ENCODE peak calls at places on chromosomes 3 and 15, in nine cellular contexts. T is fibroblast of the aortic adventitia, N is heart left ventricle, B is HFF-Myc, Q is psoas muscle, P is AG09319, D is AG10803, L is transverse colon, H is mesothelial cell of epicardium. I is an unnamed sample.

GRCh38 chr3:10926831-10927521 is 65.6 kb upstream of the SLC6A1 start:
- DNase-seq in H (no peak), D (no peak), P (no peak), L (no peak), N (no peak), Q (no peak), T (peak), B (no peak), I (no peak)

GRCh38 chr3:106688463-106688862 is 688.8 kb upstream of the CCDC54 start:
- DNase-seq in Q (no peak), T (peak), L (no peak), H (no peak), P (peak), N (no peak), B (peak), D (peak), I (no peak)

GRCh38 chr3:126375835-126376331 is 18.7 kb upstream of the KLF15 start:
- DNase-seq in T (no peak), H (no peak), B (no peak), Q (peak), N (no peak), L (no peak), D (no peak), P (no peak), I (no peak)

GRCh38 chr3:107676469-107677309 is 153.9 kb downstream of the BBX start:
- DNase-seq in H (no peak), P (no peak), D (peak), B (no peak), Q (no peak), N (no peak), L (no peak), T (peak), I (no peak)

GRCh38 chr3:84666468-84666867 is 292.3 kb upstream of the CADM2 start:
- DNase-seq in D (no peak), N (no peak), P (no peak), B (no peak), H (no peak), L (no peak), Q (no peak), T (no peak), I (no peak)

GRCh38 chr15:86846059-86846458 is 766.4 kb downstream of the AGBL1 start:
- DNase-seq in L (no peak), N (no peak), H (no peak), T (no peak), D (no peak), P (no peak), Q (no peak), B (no peak), I (no peak)

GRCh38 chr3:140995881-140996280 is 54.2 kb downstream of the SLC25A36 start:
- DNase-seq in P (no peak), N (no peak), D (peak), H (no peak), B (no peak), T (no peak), L (no peak), Q (no peak), I (no peak)

GRCh38 chr3:96813820-96814580 is 394 bp upstream of the EPHA6 start:
- DNase-seq in T (peak), D (peak), P (peak), Q (peak), L (peak), N (peak), H (no peak), B (no peak), I (peak)

GRCh38 chr15:72797338-72797689 is 13.8 kb upstream of the ADPGK start:
- DNase-seq in P (no peak), H (no peak), Q (no peak), L (no peak), T (no peak), N (no peak), B (no peak), D (no peak), I (no peak)

GRCh38 chr3:186406669-186407635 is 44.9 kb upstream of the DGKG start:
- DNase-seq in T (no peak), P (no peak), B (no peak), L (peak), N (peak), Q (peak), H (no peak), D (no peak), I (no peak)

GRCh38 chr15:93987068-93987467 is 244.3 kb upstream of the MCTP2 start:
- DNase-seq in N (no peak), B (no peak), D (no peak), H (no peak), P (no peak), L (no peak), T (no peak), Q (no peak), I (peak)

GRCh38 chr3:186997061-186998054 is 67.0 kb downstream of the ST6GAL1 start:
- DNase-seq in N (no peak), P (no peak), B (no peak), L (no peak), D (no peak), Q (no peak), H (no peak), T (peak), I (no peak)

GRCh38 chr3:32510075-32510724 is 7.5 kb upstream of the CMTM6 start:
- DNase-seq in P (peak), Q (no peak), T (peak), B (peak), D (peak), L (peak), H (no peak), N (peak), I (peak)

GRCh38 chr3:18625085-18625484 is 199.9 kb upstream of the SATB1 start:
- DNase-seq in N (no peak), D (no peak), H (no peak), L (no peak), P (no peak), Q (no peak), T (no peak), B (no peak), I (no peak)

GRCh38 chr3:25661694-25662455 is 2.8 kb downstream of the TOP2B start:
- DNase-seq in N (no peak), Q (no peak), B (no peak), T (peak), D (peak), P (no peak), L (no peak), H (no peak), I (no peak)

GRCh38 chr3:101848754-101849713 is at the start of gene NFKBIZ:
- DNase-seq in H (peak), L (peak), P (peak), B (peak), T (peak), Q (peak), N (peak), D (peak), I (peak)

GRCh38 chr15:60933914-60934885 is 294.9 kb downstream of the RORA start:
- DNase-seq in Q (no peak), D (peak), N (no peak), P (no peak), L (no peak), T (no peak), H (no peak), B (peak), I (no peak)

GRCh38 chr3:41236198-41236597 is 36.9 kb downstream of the CTNNB1 start:
- DNase-seq in L (no peak), T (no peak), N (no peak), H (no peak), B (no peak), Q (no peak), P (no peak), D (no peak), I (no peak)

GRCh38 chr3:161403251-161403650 is 31.9 kb upstream of the SPTSSB start:
- DNase-seq in D (no peak), L (no peak), H (no peak), P (no peak), Q (no peak), B (peak), N (no peak), T (no peak), I (no peak)

DNA sequence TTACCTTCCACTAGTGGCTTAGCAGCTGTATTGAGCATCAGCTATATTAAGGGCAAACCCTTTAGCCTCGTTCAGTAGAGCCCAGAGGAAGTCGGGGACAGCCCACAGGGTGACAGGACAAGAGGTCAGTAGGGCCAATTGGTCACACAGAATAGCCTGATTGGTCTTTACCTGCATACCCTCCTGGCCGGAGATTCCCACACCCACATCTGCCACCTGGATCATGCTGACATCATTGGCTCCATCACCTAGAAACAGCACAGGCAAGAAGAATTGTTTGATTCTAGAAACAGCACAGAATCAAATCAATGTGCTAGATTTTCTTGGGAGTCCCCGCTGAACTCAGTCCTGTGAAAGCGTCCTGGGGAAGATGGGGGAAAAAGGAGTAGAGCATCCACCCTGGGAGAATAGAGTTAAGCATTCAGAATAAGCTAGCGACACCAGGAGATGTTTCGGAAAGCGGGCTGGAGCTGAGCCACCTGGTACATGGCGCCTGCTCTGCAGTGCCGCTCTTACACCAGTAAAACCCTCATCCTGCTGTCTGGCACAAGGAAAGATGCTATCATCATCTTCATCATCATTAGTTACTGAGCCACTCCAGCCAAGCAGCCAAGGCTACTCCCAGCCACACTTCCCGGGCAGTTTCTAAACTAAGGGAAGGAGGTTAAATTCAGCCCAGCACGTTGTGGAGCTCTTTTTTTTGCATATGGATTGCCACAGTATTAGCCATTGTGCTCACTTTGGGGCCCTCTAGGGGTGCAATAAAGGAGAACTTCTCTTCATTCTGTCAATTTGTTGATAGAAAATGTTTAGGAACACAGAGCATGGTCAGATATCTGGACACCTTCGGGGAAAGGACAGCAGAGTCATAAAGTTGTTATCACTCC is 171.3 kb downstream of the ATP10A start:
- DNase-seq in H (no peak), N (no peak), P (no peak), D (peak), T (peak), B (no peak), L (no peak), Q (no peak), I (no peak)
- TF ChIP-seq CTCF in H (no peak), N (peak), P (peak), D (peak), T (peak), B (peak), L (no peak), Q (peak), I (no peak)

GRCh38 chr3:71512000-71512399 is 71.5 kb downstream of the FOXP1 start:
- DNase-seq in N (no peak), H (no peak), B (no peak), P (no peak), Q (no peak), D (no peak), T (no peak), L (peak), I (peak)

GRCh38 chr3:71511446-71511845 is 72.1 kb downstream of the FOXP1 start:
- DNase-seq in D (no peak), T (no peak), N (no peak), Q (no peak), L (no peak), H (no peak), B (no peak), P (no peak), I (no peak)

GRCh38 chr3:71509024-71509423 is 74.5 kb downstream of the FOXP1 start:
- DNase-seq in N (no peak), D (no peak), P (no peak), B (no peak), L (no peak), T (no peak), H (no peak), Q (no peak), I (no peak)

GRCh38 chr3:71511037-71511436 is 72.5 kb downstream of the FOXP1 start:
- DNase-seq in N (no peak), L (no peak), D (peak), T (peak), P (no peak), Q (no peak), H (no peak), B (no peak), I (no peak)

GRCh38 chr3:71510485-71510884 is 73.0 kb downstream of the FOXP1 start:
- DNase-seq in N (no peak), D (peak), B (no peak), P (no peak), L (no peak), Q (no peak), T (peak), H (no peak), I (no peak)
- TF ChIP-seq CTCF in N (no peak), D (peak), B (peak), P (no peak), L (no peak), Q (no peak), T (peak), H (no peak), I (no peak)

GRCh38 chr3:42600958-42601675 is 631 bp downstream of the NKTR start:
- DNase-seq in D (peak), L (peak), Q (peak), N (peak), P (no peak), B (peak), T (peak), H (peak), I (peak)
- TF ChIP-seq CTCF in D (peak), L (peak), Q (peak), N (no peak), P (no peak), B (no peak), T (peak), H (peak), I (no peak)

GRCh38 chr3:195850857-195851531 is 39.3 kb upstream of the MUC4 start:
- DNase-seq in P (peak), D (peak), N (peak), H (peak), L (peak), Q (peak), B (peak), T (peak), I (peak)

GRCh38 chr3:195845483-195845882 is 33.8 kb upstream of the MUC4 start:
- DNase-seq in H (no peak), P (no peak), D (no peak), N (no peak), B (no peak), L (no peak), Q (no peak), T (no peak), I (no peak)

GRCh38 chr3:195853036-195853435 is 41.3 kb upstream of the MUC4 start:
- DNase-seq in L (no peak), P (no peak), B (no peak), N (no peak), H (no peak), T (no peak), Q (peak), D (no peak), I (no peak)

GRCh38 chr3:195847061-195847950 is 35.6 kb upstream of the MUC4 start:
- DNase-seq in L (peak), T (peak), N (no peak), P (no peak), Q (peak), B (no peak), D (peak), H (no peak), I (no peak)

DNA sequence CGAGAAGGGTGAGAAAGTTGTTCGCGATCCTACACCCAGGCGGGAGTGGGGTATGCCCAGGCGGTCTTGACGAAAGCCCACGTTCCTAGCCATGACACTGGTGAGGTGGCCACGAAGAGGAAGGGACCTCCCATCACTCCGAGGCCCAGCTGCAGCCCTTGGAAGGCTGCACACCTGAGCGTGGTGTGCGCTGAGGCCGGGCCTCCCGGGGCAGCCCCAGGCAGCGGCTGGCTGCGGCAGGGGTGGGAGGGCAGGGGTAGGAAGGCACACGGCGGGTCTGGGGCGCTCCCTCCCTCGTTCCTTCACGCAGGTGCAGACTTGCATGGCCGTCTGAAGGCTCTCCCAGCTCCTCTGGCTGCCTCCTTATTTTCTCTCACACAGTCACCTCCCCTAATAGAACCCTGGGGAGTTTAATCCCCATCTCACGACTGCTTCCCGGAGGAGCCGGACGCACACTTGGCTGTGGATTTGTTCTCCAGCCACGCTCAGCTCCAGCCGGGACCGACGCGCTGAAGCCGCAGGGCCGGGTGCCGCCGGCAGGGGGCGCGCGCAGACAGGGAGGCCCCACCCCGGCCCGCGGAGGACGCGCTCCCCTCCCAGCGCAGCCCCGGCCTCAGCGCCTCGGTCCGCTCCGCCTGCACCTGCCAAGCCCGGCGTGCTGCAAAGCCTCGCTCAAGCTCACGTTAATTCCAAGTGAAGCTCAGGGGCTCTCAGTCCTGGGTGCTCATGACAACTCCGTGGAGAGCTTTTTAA is 37.8 kb upstream of the MUC4 start:
- DNase-seq in P (no peak), H (no peak), L (no peak), T (no peak), Q (peak), B (no peak), N (no peak), D (no peak), I (no peak)
- TF ChIP-seq CTCF in P (no peak), H (no peak), L (no peak), T (no peak), Q (peak), B (no peak), N (no peak), D (no peak), I (peak)

GRCh38 chr3:58577269-58577821 is at the start of gene FAM107A:
- DNase-seq in D (peak), L (peak), P (peak), T (peak), B (peak), Q (peak), H (no peak), N (peak), I (no peak)
- TF ChIP-seq CTCF in D (peak), L (peak), P (peak), T (peak), B (peak), Q (no peak), H (no peak), N (peak), I (no peak)

GRCh38 chr3:134795776-134796312 is 784 bp downstream of the EPHB1 start:
- DNase-seq in P (no peak), L (no peak), B (no peak), T (peak), Q (peak), H (no peak), D (peak), N (no peak), I (no peak)
- TF ChIP-seq CTCF in P (peak), L (no peak), B (no peak), T (no peak), Q (no peak), H (no peak), D (peak), N (no peak), I (no peak)